ENCODE peak calls at places on chromosomes 11 and 22, in eight cellular contexts. One of them, this sample, is unnamed.
A peak's percentile ranks its signal among the peaks of the same experiment; 100 is the strongest.

GRCh38 chr11:15278129-15278528 is 163.4 kb downstream of the INSC start:
- DNase-seq in HT-29: no peak
- DNase-seq in heart right ventricle: no peak
- DNase-seq in GM23248: peak; percentile 59
- DNase-seq in neural progenitor cell: no peak
- DNase-seq in NCI-H1092: no peak
- DNase-seq in substantia nigra: no peak
- DNase-seq in cardiac muscle cell: peak; percentile 2
- DNase-seq in this sample: no peak

GRCh38 chr11:17073370-17074027 is 4.0 kb downstream of the RPS13 start:
- DNase-seq in HT-29: peak; percentile 30
- DNase-seq in heart right ventricle: no peak
- DNase-seq in GM23248: no peak
- DNase-seq in neural progenitor cell: no peak
- DNase-seq in NCI-H1092: no peak
- DNase-seq in substantia nigra: no peak
- DNase-seq in cardiac muscle cell: no peak
- DNase-seq in this sample: no peak

GRCh38 chr11:65538915-65539374 is 14.1 kb downstream of the SCYL1 start:
- DNase-seq in HT-29: no peak
- DNase-seq in heart right ventricle: no peak
- DNase-seq in GM23248: peak; percentile 18
- DNase-seq in neural progenitor cell: peak; percentile 85
- DNase-seq in NCI-H1092: no peak
- DNase-seq in substantia nigra: no peak
- DNase-seq in cardiac muscle cell: no peak
- DNase-seq in this sample: no peak

GRCh38 chr11:80722616-80723015 is 1281.8 kb upstream of the TENM4 start:
- DNase-seq in HT-29: no peak
- DNase-seq in heart right ventricle: no peak
- DNase-seq in GM23248: no peak
- DNase-seq in neural progenitor cell: no peak
- DNase-seq in NCI-H1092: no peak
- DNase-seq in substantia nigra: no peak
- DNase-seq in cardiac muscle cell: peak; percentile 54
- DNase-seq in this sample: no peak

GRCh38 chr11:129637473-129637872 is 178.2 kb upstream of the TMEM45B start:
- DNase-seq in HT-29: peak; percentile 45
- DNase-seq in heart right ventricle: no peak
- DNase-seq in GM23248: peak; percentile 17
- DNase-seq in neural progenitor cell: no peak
- DNase-seq in NCI-H1092: no peak
- DNase-seq in substantia nigra: no peak
- DNase-seq in cardiac muscle cell: no peak
- DNase-seq in this sample: no peak

GRCh38 chr11:129620705-129621104 is 194.9 kb upstream of the TMEM45B start:
- DNase-seq in HT-29: no peak
- DNase-seq in heart right ventricle: no peak
- DNase-seq in GM23248: peak; percentile 42
- DNase-seq in neural progenitor cell: no peak
- DNase-seq in NCI-H1092: peak; percentile 32
- DNase-seq in substantia nigra: no peak
- DNase-seq in cardiac muscle cell: no peak
- DNase-seq in this sample: no peak

GRCh38 chr11:104043678-104044239 is 7.3 kb downstream of the DDI1 start:
- DNase-seq in HT-29: no peak
- DNase-seq in heart right ventricle: no peak
- DNase-seq in GM23248: peak; percentile 34
- DNase-seq in neural progenitor cell: no peak
- DNase-seq in NCI-H1092: no peak
- DNase-seq in substantia nigra: no peak
- DNase-seq in cardiac muscle cell: peak; percentile 61
- DNase-seq in this sample: no peak

GRCh38 chr22:25563757-25564319 is 637 bp upstream of the GRK3 start:
- DNase-seq in HT-29: peak; percentile 28
- DNase-seq in heart right ventricle: no peak
- DNase-seq in GM23248: no peak
- DNase-seq in neural progenitor cell: peak; percentile 33
- DNase-seq in NCI-H1092: no peak
- DNase-seq in substantia nigra: no peak
- DNase-seq in cardiac muscle cell: no peak
- DNase-seq in this sample: no peak

GRCh38 chr11:16169541-16169940 is 186.8 kb downstream of the SOX6 start:
- DNase-seq in HT-29: no peak
- DNase-seq in heart right ventricle: no peak
- DNase-seq in GM23248: peak; percentile 64
- DNase-seq in neural progenitor cell: no peak
- DNase-seq in NCI-H1092: no peak
- DNase-seq in substantia nigra: no peak
- DNase-seq in cardiac muscle cell: peak; percentile 24
- DNase-seq in this sample: no peak

GRCh38 chr22:37905534-37906363 is at the start of gene MICALL1:
- DNase-seq in HT-29: peak; percentile 62
- DNase-seq in heart right ventricle: peak; percentile 79
- DNase-seq in GM23248: peak; percentile 91
- DNase-seq in neural progenitor cell: peak; percentile 93
- DNase-seq in NCI-H1092: no peak
- DNase-seq in substantia nigra: no peak
- DNase-seq in cardiac muscle cell: peak; percentile 83
- DNase-seq in this sample: peak; percentile 78

GRCh38 chr22:30948930-30949342 is 19.6 kb downstream of the MORC2 start:
- DNase-seq in HT-29: no peak
- DNase-seq in heart right ventricle: no peak
- DNase-seq in GM23248: peak; percentile 36
- DNase-seq in neural progenitor cell: no peak
- DNase-seq in NCI-H1092: no peak
- DNase-seq in substantia nigra: no peak
- DNase-seq in cardiac muscle cell: no peak
- DNase-seq in this sample: no peak

GRCh38 chr11:131423715-131424114 is 53.3 kb downstream of the NTM start:
- DNase-seq in HT-29: peak; percentile 85
- DNase-seq in heart right ventricle: no peak
- DNase-seq in GM23248: peak; percentile 38
- DNase-seq in neural progenitor cell: no peak
- DNase-seq in NCI-H1092: no peak
- DNase-seq in substantia nigra: no peak
- DNase-seq in cardiac muscle cell: peak; percentile 9
- DNase-seq in this sample: no peak

GRCh38 chr11:76236092-76237026 is 30.1 kb upstream of the WNT11 start:
- DNase-seq in HT-29: peak; percentile 78
- DNase-seq in heart right ventricle: peak; percentile 69
- DNase-seq in GM23248: peak; percentile 85
- DNase-seq in neural progenitor cell: peak; percentile 93
- DNase-seq in NCI-H1092: no peak
- DNase-seq in substantia nigra: peak; percentile 60
- DNase-seq in cardiac muscle cell: peak; percentile 71
- DNase-seq in this sample: no peak

GRCh38 chr11:79101736-79102135 is 339.1 kb downstream of the TENM4 start:
- DNase-seq in HT-29: no peak
- DNase-seq in heart right ventricle: no peak
- DNase-seq in GM23248: no peak
- DNase-seq in neural progenitor cell: no peak
- DNase-seq in NCI-H1092: no peak
- DNase-seq in substantia nigra: no peak
- DNase-seq in cardiac muscle cell: no peak
- DNase-seq in this sample: no peak

GRCh38 chr11:66172146-66172545 is 96.3 kb upstream of the RAB1B start:
- DNase-seq in HT-29: no peak
- DNase-seq in heart right ventricle: no peak
- DNase-seq in GM23248: peak; percentile 82
- DNase-seq in neural progenitor cell: no peak
- DNase-seq in NCI-H1092: no peak
- DNase-seq in substantia nigra: no peak
- DNase-seq in cardiac muscle cell: peak; percentile 37
- DNase-seq in this sample: no peak

GRCh38 chr11:74647404-74647803 is 55.0 kb downstream of the POLD3 start:
- DNase-seq in HT-29: no peak
- DNase-seq in heart right ventricle: no peak
- DNase-seq in GM23248: no peak
- DNase-seq in neural progenitor cell: no peak
- DNase-seq in NCI-H1092: no peak
- DNase-seq in substantia nigra: no peak
- DNase-seq in cardiac muscle cell: peak; percentile 2
- DNase-seq in this sample: no peak

GRCh38 chr11:111417011-111417765 is 38.1 kb upstream of the POU2AF1 start:
- DNase-seq in HT-29: no peak
- DNase-seq in heart right ventricle: no peak
- DNase-seq in GM23248: no peak
- DNase-seq in neural progenitor cell: no peak
- DNase-seq in NCI-H1092: no peak
- DNase-seq in substantia nigra: no peak
- DNase-seq in cardiac muscle cell: no peak
- DNase-seq in this sample: no peak

GRCh38 chr11:114183041-114183511 is 113.1 kb upstream of the NNMT start:
- DNase-seq in HT-29: no peak
- DNase-seq in heart right ventricle: no peak
- DNase-seq in GM23248: no peak
- DNase-seq in neural progenitor cell: no peak
- DNase-seq in NCI-H1092: no peak
- DNase-seq in substantia nigra: no peak
- DNase-seq in cardiac muscle cell: no peak
- DNase-seq in this sample: peak; percentile 43

GRCh38 chr11:78310500-78310909 is 107.1 kb downstream of the GAB2 start:
- DNase-seq in HT-29: no peak
- DNase-seq in heart right ventricle: peak; percentile 73
- DNase-seq in GM23248: peak; percentile 54
- DNase-seq in neural progenitor cell: no peak
- DNase-seq in NCI-H1092: no peak
- DNase-seq in substantia nigra: no peak
- DNase-seq in cardiac muscle cell: peak; percentile 62
- DNase-seq in this sample: peak; percentile 75

GRCh38 chr11:109302591-109303334 is 119.2 kb upstream of the C11orf87 start:
- DNase-seq in HT-29: no peak
- DNase-seq in heart right ventricle: no peak
- DNase-seq in GM23248: no peak
- DNase-seq in neural progenitor cell: no peak
- DNase-seq in NCI-H1092: no peak
- DNase-seq in substantia nigra: no peak
- DNase-seq in cardiac muscle cell: no peak
- DNase-seq in this sample: no peak

GRCh38 chr11:12243511-12243910 is 133.1 kb downstream of the MICAL2 start:
- DNase-seq in HT-29: no peak
- DNase-seq in heart right ventricle: no peak
- DNase-seq in GM23248: no peak
- DNase-seq in neural progenitor cell: no peak
- DNase-seq in NCI-H1092: peak; percentile 53
- DNase-seq in substantia nigra: no peak
- DNase-seq in cardiac muscle cell: no peak
- DNase-seq in this sample: no peak

GRCh38 chr11:70138403-70138802 is 60.3 kb downstream of the ANO1 start:
- DNase-seq in HT-29: no peak
- DNase-seq in heart right ventricle: no peak
- DNase-seq in GM23248: no peak
- DNase-seq in neural progenitor cell: no peak
- DNase-seq in NCI-H1092: no peak
- DNase-seq in substantia nigra: no peak
- DNase-seq in cardiac muscle cell: no peak
- DNase-seq in this sample: no peak

GRCh38 chr11:116641561-116642045 is 131.2 kb downstream of the BUD13 start:
- DNase-seq in HT-29: peak; percentile 78
- DNase-seq in heart right ventricle: peak; percentile 25
- DNase-seq in GM23248: peak; percentile 32
- DNase-seq in neural progenitor cell: peak; percentile 67
- DNase-seq in NCI-H1092: peak; percentile 66
- DNase-seq in substantia nigra: no peak
- DNase-seq in cardiac muscle cell: peak; percentile 37
- DNase-seq in this sample: peak; percentile 22

GRCh38 chr11:47259178-47259977 is 1.6 kb downstream of the NR1H3 start:
- DNase-seq in HT-29: peak; percentile 96
- DNase-seq in heart right ventricle: no peak
- DNase-seq in GM23248: peak; percentile 46
- DNase-seq in neural progenitor cell: peak; percentile 75
- DNase-seq in NCI-H1092: no peak
- DNase-seq in substantia nigra: no peak
- DNase-seq in cardiac muscle cell: peak; percentile 61
- DNase-seq in this sample: peak; percentile 54

GRCh38 chr22:35634981-35635540 is 13.2 kb upstream of the APOL6 start:
- DNase-seq in HT-29: no peak
- DNase-seq in heart right ventricle: no peak
- DNase-seq in GM23248: no peak
- DNase-seq in neural progenitor cell: no peak
- DNase-seq in NCI-H1092: no peak
- DNase-seq in substantia nigra: no peak
- DNase-seq in cardiac muscle cell: no peak
- DNase-seq in this sample: no peak

GRCh38 chr11:95991101-95991500 is 67.2 kb upstream of the MTMR2 start:
- DNase-seq in HT-29: peak; percentile 79
- DNase-seq in heart right ventricle: no peak
- DNase-seq in GM23248: peak; percentile 29
- DNase-seq in neural progenitor cell: no peak
- DNase-seq in NCI-H1092: no peak
- DNase-seq in substantia nigra: no peak
- DNase-seq in cardiac muscle cell: no peak
- DNase-seq in this sample: no peak

GRCh38 chr11:75869661-75870455 is 54.8 kb downstream of the UVRAG start:
- DNase-seq in HT-29: no peak
- DNase-seq in heart right ventricle: no peak
- DNase-seq in GM23248: no peak
- DNase-seq in neural progenitor cell: no peak
- DNase-seq in NCI-H1092: no peak
- DNase-seq in substantia nigra: no peak
- DNase-seq in cardiac muscle cell: no peak
- DNase-seq in this sample: no peak

GRCh38 chr22:41683616-41684015 is 5.1 kb downstream of the SNU13 start:
- DNase-seq in HT-29: no peak
- DNase-seq in heart right ventricle: no peak
- DNase-seq in GM23248: peak; percentile 60
- DNase-seq in neural progenitor cell: no peak
- DNase-seq in NCI-H1092: no peak
- DNase-seq in substantia nigra: no peak
- DNase-seq in cardiac muscle cell: no peak
- DNase-seq in this sample: no peak

GRCh38 chr11:77083553-77084245 is 16.9 kb downstream of the CAPN5 start:
- DNase-seq in HT-29: no peak
- DNase-seq in heart right ventricle: no peak
- DNase-seq in GM23248: no peak
- DNase-seq in neural progenitor cell: no peak
- DNase-seq in NCI-H1092: no peak
- DNase-seq in substantia nigra: no peak
- DNase-seq in cardiac muscle cell: no peak
- DNase-seq in this sample: peak; percentile 25

GRCh38 chr11:72848846-72849466 is 34.7 kb downstream of the ATG16L2 start:
- DNase-seq in HT-29: peak; percentile 72
- DNase-seq in heart right ventricle: no peak
- DNase-seq in GM23248: peak; percentile 56
- DNase-seq in neural progenitor cell: peak; percentile 59
- DNase-seq in NCI-H1092: no peak
- DNase-seq in substantia nigra: no peak
- DNase-seq in cardiac muscle cell: peak; percentile 48
- DNase-seq in this sample: no peak

GRCh38 chr11:119652907-119653659 is 75.9 kb downstream of the NECTIN1 start:
- DNase-seq in HT-29: no peak
- DNase-seq in heart right ventricle: no peak
- DNase-seq in GM23248: peak; percentile 30
- DNase-seq in neural progenitor cell: no peak
- DNase-seq in NCI-H1092: no peak
- DNase-seq in substantia nigra: no peak
- DNase-seq in cardiac muscle cell: no peak
- DNase-seq in this sample: no peak

GRCh38 chr11:102177974-102178631 is 67.9 kb downstream of the YAP1 start:
- DNase-seq in HT-29: peak; percentile 93
- DNase-seq in heart right ventricle: no peak
- DNase-seq in GM23248: peak; percentile 94
- DNase-seq in neural progenitor cell: no peak
- DNase-seq in NCI-H1092: no peak
- DNase-seq in substantia nigra: no peak
- DNase-seq in cardiac muscle cell: peak; percentile 90
- DNase-seq in this sample: no peak

GRCh38 chr11:3822312-3822711 is 14.0 kb downstream of the PGAP2 start:
- DNase-seq in HT-29: no peak
- DNase-seq in heart right ventricle: no peak
- DNase-seq in GM23248: no peak
- DNase-seq in neural progenitor cell: no peak
- DNase-seq in NCI-H1092: no peak
- DNase-seq in substantia nigra: no peak
- DNase-seq in cardiac muscle cell: no peak
- DNase-seq in this sample: no peak

GRCh38 chr11:74541466-74541865 is 47.9 kb upstream of the LIPT2 start:
- DNase-seq in HT-29: no peak
- DNase-seq in heart right ventricle: no peak
- DNase-seq in GM23248: no peak
- DNase-seq in neural progenitor cell: no peak
- DNase-seq in NCI-H1092: no peak
- DNase-seq in substantia nigra: no peak
- DNase-seq in cardiac muscle cell: no peak
- DNase-seq in this sample: no peak

This sample was measured in psoas muscle.